ENCODE peak calls at places on chromosomes 4 and X, in eight cellular contexts. S, D, O, J, I, X, Z and N are unnamed samples.

GRCh38 chrX:18422325-18422724 is 3.1 kb upstream of the CDKL5 start:
- DNase-seq in S (no peak), D (no peak), O (peak; percentile 92), J (no peak), I (no peak), X (no peak), Z (no peak), N (no peak)

GRCh38 chrX:136273986-136274385 is 22.8 kb upstream of the MAP7D3 start:
- DNase-seq in S (no peak), D (no peak), O (no peak), J (no peak), I (peak; percentile 12), X (no peak), Z (no peak), N (no peak)

GRCh38 chrX:48493890-48494364 is 14.9 kb upstream of the PORCN start:
- DNase-seq in S (no peak), D (no peak), O (peak; percentile 70), J (no peak), I (peak; percentile 52), X (no peak), Z (no peak), N (peak; percentile 44)

GRCh38 chr4:13432453-13432852 is 51.7 kb downstream of the RAB28 start:
- DNase-seq in S (no peak), D (no peak), O (no peak), J (no peak), I (no peak), X (no peak), Z (no peak), N (no peak)

GRCh38 chr4:146582864-146583263 is 55.8 kb upstream of the POU4F2 start:
- DNase-seq in S (no peak), D (no peak), O (no peak), J (no peak), I (no peak), X (no peak), Z (no peak), N (no peak)

GRCh38 chrX:78327370-78328048 is at the start of gene CYSLTR1:
- DNase-seq in S (no peak), D (no peak), O (no peak), J (no peak), I (no peak), X (no peak), Z (no peak), N (no peak)

GRCh38 chrX:108641589-108642272 is 94.6 kb downstream of the IRS4 start:
- DNase-seq in S (no peak), D (no peak), O (no peak), J (no peak), I (no peak), X (no peak), Z (no peak), N (no peak)

GRCh38 chr4:173025131-173025530 is 143.5 kb upstream of the GALNT7 start:
- DNase-seq in S (no peak), D (peak; percentile 79), O (peak; percentile 77), J (peak; percentile 29), I (peak; percentile 84), X (no peak), Z (no peak), N (peak; percentile 25)

DNA sequence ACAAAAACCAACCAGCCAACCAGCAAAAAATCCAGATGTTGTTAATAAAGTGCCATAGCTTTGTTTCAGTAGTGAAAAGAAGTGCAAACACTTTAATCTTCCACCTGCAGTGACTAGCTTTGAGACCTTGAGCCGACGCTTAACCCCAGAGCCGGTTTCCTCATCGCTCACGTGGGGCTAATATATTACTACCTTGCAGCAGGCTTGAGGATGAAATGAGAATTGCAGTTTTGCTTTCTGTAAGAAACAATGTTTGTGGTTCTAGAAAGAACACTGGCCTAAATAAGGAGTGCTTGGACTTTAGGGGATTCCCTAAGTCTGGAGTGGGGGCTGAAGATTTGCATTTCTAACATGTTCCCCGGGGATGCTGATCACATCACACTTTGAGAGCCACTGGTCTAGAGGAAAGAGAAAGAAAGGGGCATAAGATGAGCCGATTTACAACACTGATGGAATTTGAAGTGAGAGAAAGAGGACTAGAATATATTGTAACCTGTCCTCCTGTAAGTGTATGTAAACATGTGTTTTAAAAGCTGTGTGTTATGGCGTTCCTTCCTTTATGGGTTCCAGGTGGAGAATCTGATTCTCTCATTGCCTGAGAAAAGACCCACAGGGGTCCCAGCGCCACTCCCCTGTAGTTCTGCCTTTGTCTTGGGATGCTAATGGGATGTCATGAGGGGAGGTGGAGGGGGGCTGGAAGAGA is 1.4 kb downstream of the FGF2 start:
- DNase-seq in S (peak; percentile 74), D (no peak), O (peak; percentile 80), J (peak; percentile 50), I (peak; percentile 69), X (no peak), Z (no peak), N (no peak)
- H3K4me3 ChIP-seq in S (peak overlapping the region; percentile 83), D (peak overlapping the region; percentile 83), O (peak overlapping the region; percentile 84), J (peak overlapping the region; percentile 83), I (peak overlapping the region; percentile 86), X (peak overlapping the region; percentile 89), Z (peak overlapping the region; percentile 77), N (peak overlapping the region; percentile 74)

DNA sequence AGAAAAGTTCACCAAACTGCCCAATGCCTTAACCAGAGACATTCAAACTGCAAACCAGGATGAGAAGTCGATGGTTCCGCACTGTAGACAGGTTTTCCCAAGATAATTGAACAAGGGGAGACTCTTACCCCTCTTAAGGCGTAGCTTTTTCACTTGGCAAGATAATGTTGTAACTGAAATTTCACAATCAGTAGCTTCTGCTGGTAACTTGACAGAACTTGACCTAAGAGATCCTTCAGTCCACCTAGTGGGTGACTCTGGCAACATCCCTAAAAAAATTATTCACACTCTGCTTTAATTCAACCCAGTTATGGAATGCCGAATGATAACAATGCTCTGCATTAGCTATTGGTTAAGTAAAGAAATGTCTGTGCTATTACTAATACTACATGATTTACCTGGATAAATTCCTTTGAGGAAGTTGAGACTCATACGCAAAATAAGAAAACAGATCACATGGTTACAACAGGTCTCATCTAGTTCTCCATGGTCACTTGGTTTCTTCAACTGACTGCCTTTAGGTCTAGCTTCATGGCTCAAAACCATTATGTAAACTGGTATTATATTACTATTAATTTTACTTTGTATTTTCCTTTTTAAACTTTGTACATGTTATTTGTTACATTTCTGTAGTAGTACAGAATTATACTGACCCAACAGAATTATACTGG is 9.1 kb downstream of the ELF2 start:
- DNase-seq in S (no peak), D (no peak), O (peak; percentile 75), J (no peak), I (peak; percentile 54), X (no peak), Z (no peak), N (no peak)
- H3K27ac ChIP-seq in S (no peak overlapping the region), D (peak overlapping the region; percentile 72), O (no peak overlapping the region), J (no peak overlapping the region), I (no peak overlapping the region), X (no peak overlapping the region), Z (peak overlapping the region; percentile 28), N (no peak overlapping the region)

GRCh38 chr4:23887173-23887572 is 2.7 kb downstream of the PPARGC1A start:
- DNase-seq in S (no peak), D (no peak), O (no peak), J (no peak), I (no peak), X (no peak), Z (no peak), N (no peak)

GRCh38 chr4:23889368-23889767 is 479 bp downstream of the PPARGC1A start:
- DNase-seq in S (no peak), D (no peak), O (peak; percentile 15), J (no peak), I (no peak), X (no peak), Z (no peak), N (no peak)

GRCh38 chr4:23889814-23890269 is at the start of gene PPARGC1A:
- DNase-seq in S (peak; percentile 84), D (no peak), O (peak; percentile 45), J (peak; percentile 37), I (peak; percentile 90), X (peak; percentile 63), Z (peak; percentile 79), N (peak; percentile 40)

GRCh38 chr4:23888421-23889319 is 1.2 kb downstream of the PPARGC1A start:
- DNase-seq in S (peak; percentile 64), D (no peak), O (peak; percentile 60), J (peak; percentile 16), I (peak; percentile 47), X (no peak), Z (no peak), N (no peak)

DNA sequence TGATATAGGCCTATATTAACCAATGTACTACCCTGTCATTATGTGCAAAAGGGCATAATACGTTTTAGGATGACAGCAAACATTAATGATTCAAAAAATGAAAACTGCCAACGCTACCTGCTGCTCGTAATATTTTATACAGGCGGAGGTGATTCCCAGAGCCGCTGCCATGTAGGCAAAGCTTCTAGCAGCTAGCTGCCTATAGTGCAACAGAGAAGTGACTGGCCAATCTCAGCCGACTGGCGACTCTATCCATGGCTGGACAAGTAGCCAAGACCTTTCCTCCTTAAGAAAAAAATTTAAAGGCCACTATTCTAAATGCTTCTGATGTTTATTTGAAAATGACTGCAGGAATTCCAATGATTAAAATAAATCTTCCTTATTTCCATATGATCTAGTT is 1.9 kb downstream of the PPARGC1A start:
- DNase-seq in S (no peak), D (no peak), O (no peak), J (no peak), I (no peak), X (peak; percentile 58), Z (peak; percentile 53), N (no peak)
- H3K4me3 ChIP-seq in S (peak overlapping the region; percentile 56), D (no peak overlapping the region), O (peak overlapping the region; percentile 73), J (no peak overlapping the region), I (peak overlapping the region; percentile 38), X (peak overlapping the region; percentile 94), Z (peak overlapping the region; percentile 76), N (peak overlapping the region; percentile 58)

GRCh38 chr4:101981756-101982155 is 191.2 kb downstream of the BANK1 start:
- DNase-seq in S (no peak), D (no peak), O (no peak), J (no peak), I (peak; percentile 25), X (no peak), Z (no peak), N (no peak)
- H3K27ac ChIP-seq in S (no peak overlapping the region), D (no peak overlapping the region), O (no peak overlapping the region), J (no peak overlapping the region), I (no peak overlapping the region), X (no peak overlapping the region), Z (no peak overlapping the region), N (no peak overlapping the region)

GRCh38 chr4:4859799-4860380 is 425 bp downstream of the MSX1 start:
- DNase-seq in S (no peak), D (no peak), O (peak; percentile 66), J (no peak), I (peak; percentile 28), X (peak; percentile 50), Z (peak; percentile 57), N (no peak)

GRCh38 chr4:4861592-4862551 is 2.4 kb downstream of the MSX1 start:
- DNase-seq in S (no peak), D (no peak), O (no peak), J (no peak), I (no peak), X (no peak), Z (peak; percentile 26), N (no peak)

GRCh38 chr4:4860381-4860802 is 927 bp downstream of the MSX1 start:
- DNase-seq in S (no peak), D (no peak), O (no peak), J (no peak), I (peak; percentile 22), X (no peak), Z (no peak), N (no peak)

GRCh38 chr4:4859010-4859798 is at the start of gene MSX1:
- DNase-seq in S (peak; percentile 90), D (no peak), O (peak; percentile 96), J (peak; percentile 92), I (peak; percentile 94), X (peak; percentile 93), Z (peak; percentile 91), N (peak; percentile 76)

GRCh38 chr4:4860803-4861591 is 1.5 kb downstream of the MSX1 start:
- DNase-seq in S (no peak), D (no peak), O (peak; percentile 77), J (peak; percentile 49), I (peak; percentile 53), X (peak; percentile 75), Z (no peak), N (no peak)
- H3K4me3 ChIP-seq in S (peak overlapping the region; percentile 60), D (peak overlapping the region; percentile 87), O (peak overlapping the region; percentile 84), J (peak overlapping the region; percentile 59), I (peak overlapping the region; percentile 89), X (peak overlapping the region; percentile 75), Z (peak overlapping the region; percentile 83), N (peak overlapping the region; percentile 68)